ENCODE peak calls at places on chromosomes 3 and 15, in six cellular contexts. O, X, M, A, B and N are unnamed samples.

GRCh38 chr3:192879346-192880031 is 38.2 kb downstream of the MB21D2 start:
- DNase-seq in A (no peak), O (no peak), X (peak), B (no peak), M (no peak), N (no peak)

GRCh38 chr3:184485906-184486305 is 75.7 kb upstream of the EPHB3 start:
- DNase-seq in X (no peak), A (no peak), O (no peak), M (no peak), B (no peak), N (no peak)

GRCh38 chr3:67481126-67481525 is 173.3 kb downstream of the SUCLG2 start:
- DNase-seq in X (no peak), B (no peak), A (no peak), O (no peak), M (no peak), N (no peak)

GRCh38 chr15:91055548-91056331 is 33.3 kb upstream of the VPS33B start:
- DNase-seq in M (peak), X (peak), O (peak), A (peak), B (peak), N (peak)

GRCh38 chr3:141764946-141765345 is 1.7 kb downstream of the GRK7 start:
- DNase-seq in B (no peak), M (no peak), A (no peak), X (no peak), O (no peak), N (no peak)

GRCh38 chr3:150469031-150469930 is 61.2 kb downstream of the TSC22D2 start:
- DNase-seq in M (no peak), B (no peak), A (no peak), O (peak), X (peak), N (no peak)

GRCh38 chr15:66565141-66565595 is 630 bp downstream of the LCTL start:
- DNase-seq in A (no peak), X (no peak), M (no peak), B (no peak), O (no peak), N (no peak)

GRCh38 chr3:197270558-197271317 is 27.7 kb downstream of the DLG1 start:
- DNase-seq in O (no peak), M (no peak), A (no peak), B (no peak), X (peak), N (no peak)

GRCh38 chr3:35322070-35322469 is 317.3 kb upstream of the ARPP21 start:
- DNase-seq in O (no peak), A (no peak), X (no peak), M (no peak), B (no peak), N (no peak)

GRCh38 chr15:52288051-52288942 is 7.3 kb downstream of the MYO5C start:
- DNase-seq in M (no peak), B (no peak), A (no peak), X (peak), O (no peak), N (no peak)

GRCh38 chr15:28979208-28979891 is 93.6 kb downstream of the APBA2 start:
- DNase-seq in X (no peak), B (no peak), A (no peak), M (no peak), O (no peak), N (no peak)

GRCh38 chr3:108006077-108006675 is 84.7 kb downstream of the CD47 start:
- DNase-seq in A (peak), O (peak), X (no peak), B (no peak), M (no peak), N (peak)

GRCh38 chr15:92098869-92099268 is 245.4 kb downstream of the SLCO3A1 start:
- DNase-seq in X (peak), A (no peak), B (no peak), O (no peak), M (no peak), N (peak)

GRCh38 chr3:31409389-31409788 is 123.3 kb upstream of the STT3B start:
- DNase-seq in A (no peak), O (no peak), M (no peak), B (no peak), X (no peak), N (peak)

GRCh38 chr3:188001926-188002325 is 152.0 kb upstream of the LPP start:
- DNase-seq in B (no peak), A (no peak), O (no peak), M (no peak), X (no peak), N (no peak)

GRCh38 chr3:8212794-8213193 is 288.8 kb upstream of the LMCD1 start:
- DNase-seq in B (no peak), X (peak), M (no peak), A (no peak), O (no peak), N (no peak)

GRCh38 chr15:81335631-81336030 is 11.7 kb upstream of the STARD5 start:
- DNase-seq in O (no peak), M (no peak), A (no peak), B (no peak), X (no peak), N (no peak)

GRCh38 chr3:187041362-187042061 is 97.8 kb downstream of the RPL39L start:
- DNase-seq in X (no peak), A (no peak), B (peak), O (no peak), M (no peak), N (no peak)

GRCh38 chr3:13565581-13566461 is 16.9 kb downstream of the FBLN2 start:
- DNase-seq in A (peak), B (no peak), M (no peak), O (peak), X (no peak), N (no peak)

GRCh38 chr3:35929158-35929557 is 289.8 kb downstream of the ARPP21 start:
- DNase-seq in X (peak), O (no peak), A (no peak), B (no peak), M (no peak), N (no peak)

GRCh38 chr3:113697192-113698090 is 999 bp upstream of the USF3 start:
- DNase-seq in X (peak), B (peak), O (peak), A (peak), M (no peak), N (peak)

GRCh38 chr3:88784925-88785324 is 322.5 kb upstream of the EPHA3 start:
- DNase-seq in A (no peak), M (no peak), B (no peak), O (no peak), X (no peak), N (no peak)

GRCh38 chr3:134874737-134875413 is 79.8 kb downstream of the EPHB1 start:
- DNase-seq in M (no peak), B (no peak), A (peak), X (no peak), O (no peak), N (no peak)

GRCh38 chr15:74315626-74316025 is 51.8 kb downstream of the CYP11A1 start:
- DNase-seq in M (no peak), A (no peak), B (peak), X (no peak), O (no peak), N (no peak)

GRCh38 chr3:71360170-71360569 is 223.4 kb downstream of the FOXP1 start:
- DNase-seq in O (no peak), X (no peak), M (no peak), B (peak), A (no peak), N (no peak)

GRCh38 chr3:131892331-131892730 is 142.5 kb downstream of the CPNE4 start:
- DNase-seq in A (no peak), M (no peak), O (no peak), B (no peak), X (no peak), N (no peak)

GRCh38 chr3:155382396-155383042 is 89.0 kb upstream of the STRIT1 start:
- DNase-seq in B (peak), X (peak), O (peak), A (peak), M (no peak), N (peak)

GRCh38 chr3:134877788-134878187 is 82.7 kb downstream of the EPHB1 start:
- DNase-seq in X (no peak), B (no peak), M (no peak), O (no peak), A (peak), N (no peak)

GRCh38 chr3:36514171-36514570 is 133.9 kb downstream of the STAC start:
- DNase-seq in B (no peak), M (no peak), A (no peak), X (no peak), O (no peak), N (no peak)

GRCh38 chr15:42836251-42836650 is 84.3 kb downstream of the TTBK2 start:
- DNase-seq in X (no peak), B (no peak), O (no peak), M (no peak), A (peak), N (peak)